ENCODE peak calls at places on chromosomes 6 and 20, in eight cellular contexts. L is G401, S is ELF-1, I is neural progenitor cell, Z is T-helper 1 cell, M is HEK293T, P is NCI-H345, A is heart right ventricle. D is an unnamed sample.

GRCh38 chr6:273441-274111 is 18.7 kb upstream of the DUSP22 start:
- DNase-seq in L (no peak), S (no peak), I (no peak), Z (no peak), M (no peak), P (no peak), A (no peak), D (no peak)

GRCh38 chr6:166330612-166331011 is 11.7 kb downstream of the SFT2D1 start:
- DNase-seq in L (peak; percentile 19), S (peak; percentile 74), I (peak; percentile 89), Z (no peak), M (peak; percentile 64), P (no peak), A (peak; percentile 67), D (no peak)

GRCh38 chr20:1935696-1936366 is 40.6 kb downstream of the SIRPA start:
- DNase-seq in L (peak; percentile 91), S (no peak), I (no peak), Z (no peak), M (no peak), P (peak; percentile 19), A (peak; percentile 77), D (no peak)

GRCh38 chr20:37236462-37236861 is 25.2 kb downstream of the GHRH start:
- DNase-seq in L (peak; percentile 41), S (no peak), I (no peak), Z (no peak), M (no peak), P (no peak), A (peak; percentile 58), D (no peak)

GRCh38 chr6:22036267-22036666 is 260.6 kb downstream of the PRL start:
- DNase-seq in L (no peak), S (peak; percentile 60), I (peak; percentile 81), Z (no peak), M (no peak), P (peak; percentile 25), A (no peak), D (peak; percentile 89)

GRCh38 chr6:127186889-127187288 is 68.4 kb downstream of the RSPO3 start:
- DNase-seq in L (no peak), S (peak; percentile 22), I (peak; percentile 57), Z (peak; percentile 10), M (peak; percentile 48), P (no peak), A (peak; percentile 69), D (peak; percentile 21)

GRCh38 chr6:56821005-56821432 is 133.9 kb upstream of the BEND6 start:
- DNase-seq in L (no peak), S (no peak), I (no peak), Z (no peak), M (no peak), P (no peak), A (no peak), D (peak; percentile 57)

GRCh38 chr6:132063738-132064137 is 112.6 kb upstream of the CCN2 start:
- DNase-seq in L (no peak), S (no peak), I (no peak), Z (no peak), M (no peak), P (no peak), A (no peak), D (no peak)

GRCh38 chr6:110990835-110991576 is 9.2 kb downstream of the RPF2 start:
- DNase-seq in L (no peak), S (no peak), I (no peak), Z (no peak), M (no peak), P (no peak), A (no peak), D (no peak)

GRCh38 chr6:36805917-36806316 is 33.3 kb downstream of the CPNE5 start:
- DNase-seq in L (no peak), S (peak; percentile 44), I (peak; percentile 35), Z (no peak), M (no peak), P (no peak), A (no peak), D (no peak)

GRCh38 chr20:25750765-25751696 is 54.4 kb upstream of the ZNF337 start:
- DNase-seq in L (peak; percentile 70), S (peak; percentile 26), I (peak; percentile 19), Z (peak; percentile 25), M (peak; percentile 82), P (peak; percentile 84), A (peak; percentile 69), D (peak; percentile 66)

GRCh38 chr20:17556842-17557674 is 12.8 kb upstream of the DSTN start:
- DNase-seq in L (peak; percentile 98), S (no peak), I (no peak), Z (no peak), M (no peak), P (peak; percentile 64), A (peak; percentile 76), D (no peak)

GRCh38 chr6:73076211-73076610 is 149.1 kb downstream of the KHDC1L start:
- DNase-seq in L (no peak), S (no peak), I (no peak), Z (no peak), M (no peak), P (no peak), A (no peak), D (no peak)

GRCh38 chr6:139510040-139510815 is 135.8 kb upstream of the CITED2 start:
- DNase-seq in L (no peak), S (no peak), I (no peak), Z (no peak), M (no peak), P (no peak), A (no peak), D (no peak)

GRCh38 chr6:83592770-83593394 is 80.5 kb downstream of the PRSS35 start:
- DNase-seq in L (no peak), S (peak; percentile 19), I (peak; percentile 38), Z (no peak), M (peak; percentile 32), P (no peak), A (no peak), D (peak; percentile 17)

GRCh38 chr20:41126719-41127118 is 10.6 kb upstream of the PLCG1 start:
- DNase-seq in L (no peak), S (no peak), I (no peak), Z (no peak), M (no peak), P (no peak), A (no peak), D (no peak)

GRCh38 chr6:163572612-163573011 is 158.1 kb downstream of the QKI start:
- DNase-seq in L (no peak), S (peak; percentile 55), I (no peak), Z (no peak), M (no peak), P (no peak), A (no peak), D (peak; percentile 45)

GRCh38 chr6:109595998-109596397 is 95.0 kb downstream of the AK9 start:
- DNase-seq in L (no peak), S (peak; percentile 71), I (peak; percentile 44), Z (no peak), M (peak; percentile 26), P (peak; percentile 16), A (no peak), D (peak; percentile 37)

GRCh38 chr6:20817806-20818320 is 283.6 kb downstream of the CDKAL1 start:
- DNase-seq in L (no peak), S (no peak), I (no peak), Z (no peak), M (no peak), P (no peak), A (no peak), D (no peak)

D was measured in NCI-H748 treated with DMSO at 0.1 percent for 48 hours.